ENCODE peak calls at places on chromosomes 2 and 18, in five cellular contexts. V is sigmoid colon, C is gastrocnemius medialis, P is body of pancreas, Q is heart left ventricle. F is an unnamed sample.

GRCh38 chr2:142716463-142717242 is 160.8 kb upstream of the KYNU start:
- DNase-seq in P (no peak), V (no peak), Q (peak; percentile 60), C (no peak), F (no peak)

GRCh38 chr2:78977661-78978145 is 47.8 kb upstream of the REG3G start:
- DNase-seq in P (no peak), V (no peak), C (no peak), Q (no peak), F (no peak)

GRCh38 chr2:27855476-27855875 is 34.7 kb downstream of the RBKS start:
- DNase-seq in Q (no peak), P (no peak), C (no peak), V (no peak), F (no peak)

GRCh38 chr18:4510709-4511108 is 55.6 kb upstream of the DLGAP1 start:
- DNase-seq in V (no peak), P (no peak), C (no peak), Q (no peak), F (peak; percentile 64)

GRCh38 chr2:177296047-177296446 is 31.5 kb upstream of the NFE2L2 start:
- DNase-seq in C (no peak), P (no peak), V (no peak), Q (no peak), F (no peak)

GRCh38 chr2:121689356-121689755 is 40.1 kb upstream of the CLASP1 start:
- DNase-seq in Q (no peak), C (no peak), P (peak; percentile 72), V (peak; percentile 38), F (no peak)

GRCh38 chr2:11967946-11968465 is 221.6 kb downstream of the LPIN1 start:
- DNase-seq in C (no peak), V (no peak), P (peak; percentile 19), Q (peak; percentile 81), F (no peak)

GRCh38 chr2:19674051-19675002 is 227.5 kb downstream of the TTC32 start:
- DNase-seq in V (no peak), P (no peak), C (no peak), Q (no peak), F (no peak)

GRCh38 chr18:58535340-58536186 is 93.3 kb downstream of the ALPK2 start:
- DNase-seq in Q (no peak), P (peak; percentile 54), V (no peak), C (no peak), F (no peak)

GRCh38 chr2:48727560-48727959 is 28.0 kb downstream of the LHCGR start:
- DNase-seq in P (no peak), V (no peak), C (no peak), Q (no peak), F (no peak)

GRCh38 chr2:98876741-98877140 is 59.3 kb downstream of the CRACDL start:
- DNase-seq in C (no peak), P (no peak), V (no peak), Q (no peak), F (no peak)

GRCh38 chr18:51278045-51278649 is 80.7 kb upstream of the MEX3C start:
- DNase-seq in V (no peak), Q (no peak), P (peak; percentile 59), C (no peak), F (no peak)

GRCh38 chr2:220533485-220533884 is 906.1 kb downstream of the SLC4A3 start:
- DNase-seq in Q (no peak), V (no peak), P (no peak), C (no peak), F (no peak)

GRCh38 chr2:96832751-96833507 is 10.9 kb downstream of the ANKRD23 start:
- DNase-seq in C (peak; percentile 88), P (peak; percentile 98), Q (peak; percentile 82), V (peak; percentile 81), F (peak; percentile 76)

GRCh38 chr18:26745288-26745975 is 120.1 kb downstream of the AQP4 start:
- DNase-seq in V (no peak), C (no peak), Q (no peak), P (peak; percentile 47), F (no peak)

GRCh38 chr2:202193881-202194353 is 44.5 kb downstream of the SUMO1 start:
- DNase-seq in Q (no peak), C (no peak), P (no peak), V (no peak), F (no peak)

GRCh38 chr18:46297621-46298020 is 193.4 kb downstream of the HAUS1 start:
- DNase-seq in C (no peak), V (no peak), P (no peak), Q (no peak), F (no peak)

GRCh38 chr2:127526940-127527804 is 883 bp upstream of the IWS1 start:
- DNase-seq in C (no peak), V (no peak), Q (no peak), P (peak; percentile 30), F (no peak)

GRCh38 chr18:31992836-31993575 is 25.6 kb upstream of the RNF125 start:
- DNase-seq in P (no peak), V (no peak), C (no peak), Q (no peak), F (no peak)

GRCh38 chr2:37819228-37819627 is 105.9 kb upstream of the RMDN2 start:
- DNase-seq in P (no peak), Q (no peak), V (no peak), C (no peak), F (no peak)

GRCh38 chr2:160574472-160575140 is 81.0 kb upstream of the RBMS1 start:
- DNase-seq in V (no peak), C (no peak), P (no peak), Q (no peak), F (no peak)

GRCh38 chr18:34222025-34222395 is 2.7 kb downstream of the NOL4 start:
- DNase-seq in P (no peak), C (no peak), Q (no peak), V (no peak), F (no peak)

GRCh38 chr18:43531438-43531837 is 254.1 kb upstream of the SYT4 start:
- DNase-seq in V (no peak), C (no peak), Q (no peak), P (no peak), F (no peak)

GRCh38 chr18:43524260-43524659 is 247.0 kb upstream of the SYT4 start:
- DNase-seq in P (no peak), V (no peak), Q (no peak), C (no peak), F (no peak)

GRCh38 chr18:43525149-43525548 is 247.9 kb upstream of the SYT4 start:
- DNase-seq in C (no peak), Q (peak; percentile 26), P (peak; percentile 75), V (no peak), F (no peak)

GRCh38 chr18:43526436-43527150 is 249.3 kb upstream of the SYT4 start:
- DNase-seq in Q (no peak), V (no peak), P (no peak), C (no peak), F (no peak)
- H3K4me1 ChIP-seq in Q (no peaks in the 10 kb centered on the region), V (peaks cover 17% of the 10 kb centered on the region), P (peaks cover 8% of the 10 kb centered on the region), C (no peaks in the 10 kb centered on the region), F (no peaks in the 10 kb centered on the region)

DNA sequence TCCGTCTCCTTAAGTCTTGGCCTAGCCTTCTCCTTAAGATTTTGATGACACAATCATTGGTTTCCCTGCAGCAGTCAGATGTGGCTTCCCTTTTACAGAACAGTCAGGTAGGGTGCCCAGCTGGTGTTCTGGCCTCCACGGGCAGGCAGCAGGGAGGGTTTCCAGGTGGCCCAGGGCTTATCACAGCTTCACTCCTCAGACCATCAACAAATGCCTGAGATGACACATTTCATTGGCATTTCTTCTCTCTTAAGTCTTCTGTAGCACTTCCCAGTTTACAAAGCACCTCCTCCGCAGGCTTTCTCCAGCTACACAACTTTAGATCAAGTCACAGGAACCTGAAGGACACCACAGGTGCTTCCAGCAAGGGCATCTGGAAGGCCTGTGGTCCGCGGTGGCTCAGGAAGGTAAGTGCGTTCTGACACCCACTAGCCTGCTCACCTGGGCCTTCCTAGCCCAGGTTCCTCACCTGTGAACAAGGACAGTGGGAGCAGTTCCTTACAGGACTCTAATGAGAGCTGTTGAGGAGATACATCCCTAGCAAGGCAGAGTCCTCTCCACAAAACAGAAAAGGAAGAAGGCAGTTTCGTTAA is 37.6 kb downstream of the PTPN18 start:
- DNase-seq in C (no peak), P (no peak), V (no peak), Q (no peak), F (no peak)
- TF ChIP-seq POLR2A in C (no peak), P (no peak), V (no peak), Q (no peak), F (no peak)

GRCh38 chr2:101121174-101121573 is 30.0 kb downstream of the TBC1D8 start:
- DNase-seq in P (peak; percentile 70), Q (no peak), V (no peak), C (peak; percentile 88), F (no peak)

GRCh38 chr2:101125799-101126198 is 25.4 kb downstream of the TBC1D8 start:
- DNase-seq in P (no peak), V (no peak), C (no peak), Q (no peak), F (no peak)

GRCh38 chr2:101124684-101125366 is 26.4 kb downstream of the TBC1D8 start:
- DNase-seq in C (peak; percentile 87), P (peak; percentile 75), Q (peak; percentile 79), V (peak; percentile 85), F (peak; percentile 81)

GRCh38 chr2:101125374-101125773 is 25.8 kb downstream of the TBC1D8 start:
- DNase-seq in V (no peak), C (no peak), P (no peak), Q (no peak), F (no peak)

DNA sequence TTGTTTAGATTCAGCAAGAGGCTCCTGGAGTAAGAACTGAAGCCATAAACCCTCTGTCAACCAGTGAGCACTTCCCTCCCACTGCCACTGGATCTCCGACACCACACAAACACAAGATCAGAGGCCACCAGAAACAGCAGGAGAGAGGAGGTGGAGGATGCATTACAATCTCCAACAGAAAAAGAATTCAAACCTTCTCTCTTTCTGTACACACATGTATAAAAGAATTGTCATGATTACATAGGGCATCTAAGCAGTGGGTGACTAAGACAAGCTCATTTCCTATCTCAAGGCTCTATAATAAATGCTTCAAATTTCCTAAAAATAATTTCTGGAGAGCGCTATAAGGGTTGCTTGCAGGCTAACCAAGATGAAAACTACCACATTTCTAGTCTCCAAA is 27.1 kb downstream of the TBC1D8 start:
- DNase-seq in P (no peak), V (no peak), C (no peak), Q (no peak), F (no peak)
- H3K4me1 ChIP-seq in P (peaks cover 95% of the 10 kb centered on the region), V (peaks cover 41% of the 10 kb centered on the region), C (peaks cover 88% of the 10 kb centered on the region), Q (peaks cover 41% of the 10 kb centered on the region), F (no peaks in the 10 kb centered on the region)

GRCh38 chr2:172284209-172284608 is 143.2 kb upstream of the ITGA6 start:
- DNase-seq in Q (no peak), C (no peak), P (no peak), V (no peak), F (no peak)
- TF ChIP-seq POLR2A in Q (no peak), C (no peak), P (no peak), V (no peak), F (no peak)

DNA sequence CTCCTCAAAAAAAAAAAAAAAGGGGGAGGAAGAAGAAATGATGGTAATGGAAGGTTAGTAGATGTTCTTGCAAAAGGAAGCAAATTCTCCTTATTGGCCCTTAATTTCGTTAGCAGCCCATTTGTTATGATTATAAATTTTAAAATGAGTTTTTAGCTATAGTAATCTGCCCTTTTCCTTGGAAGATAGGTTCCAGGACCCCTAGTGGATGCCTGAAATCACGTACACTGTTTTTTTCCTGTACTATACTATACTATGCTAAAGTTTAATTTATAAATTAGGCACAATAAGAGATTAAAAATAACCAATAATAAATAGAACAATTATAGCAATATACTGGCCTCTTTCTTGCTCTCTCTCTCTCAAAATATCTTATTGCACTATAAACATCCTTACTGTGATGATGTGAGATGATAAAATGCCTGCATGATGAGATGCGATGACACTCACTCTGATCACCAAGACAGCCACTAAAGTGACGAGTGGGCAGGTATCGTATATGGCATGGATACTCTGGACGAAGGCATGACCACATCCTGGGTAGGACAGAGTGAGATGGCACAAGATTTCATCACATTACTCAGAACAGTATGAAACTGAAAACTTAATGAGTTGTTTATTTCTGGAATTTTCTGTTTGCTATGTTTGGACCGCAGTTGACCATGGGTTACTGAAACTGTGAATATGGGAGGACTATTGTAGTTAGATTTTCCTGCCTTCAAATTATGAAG is 87.2 kb downstream of the KCTD18 start:
- DNase-seq in P (no peak), Q (no peak), V (no peak), C (no peak), F (no peak)
- H3K4me1 ChIP-seq in P (no peaks in the 10 kb centered on the region), Q (no peaks in the 10 kb centered on the region), V (no peaks in the 10 kb centered on the region), C (no peaks in the 10 kb centered on the region), F (no peaks in the 10 kb centered on the region)

F was measured in Peyer's patch.